ENCODE peak calls at places on chromosomes 7 and 10, in four cellular contexts. V is breast epithelium, D is transverse colon, R is upper lobe of right lung. H is an unnamed sample.

GRCh38 chr10:64011871-64012714 is 490.9 kb downstream of the REEP3 start:
- DNase-seq in V (no peak), D (no peak), R (no peak), H (no peak)

GRCh38 chr7:20651960-20652544 is 36.6 kb downstream of the ABCB5 start:
- DNase-seq in V (no peak), R (no peak), D (no peak), H (no peak)

GRCh38 chr7:23691320-23691719 is 11.3 kb downstream of the FAM221A start:
- DNase-seq in V (no peak), R (no peak), D (no peak), H (no peak)

GRCh38 chr7:85185355-85186082 is 1.3 kb downstream of the SEMA3D start:
- DNase-seq in R (peak; percentile 59), V (peak; percentile 58), D (peak; percentile 9), H (peak; percentile 54)

GRCh38 chr7:130008941-130009847 is 42.0 kb downstream of the ZC3HC1 start:
- DNase-seq in V (peak; percentile 89), D (peak; percentile 58), R (peak; percentile 76), H (peak; percentile 91)

GRCh38 chr7:43649755-43650274 is 66.9 kb downstream of the STK17A start:
- DNase-seq in D (peak; percentile 60), R (no peak), V (no peak), H (no peak)

GRCh38 chr7:45592230-45592991 is 18.2 kb downstream of the ADCY1 start:
- DNase-seq in V (peak; percentile 22), R (no peak), D (no peak), H (peak; percentile 53)

GRCh38 chr10:31030216-31030615 is 1.4 kb downstream of the ZNF438 start:
- DNase-seq in D (no peak), R (no peak), V (no peak), H (no peak)

GRCh38 chr10:127462643-127463295 is 86.3 kb upstream of the NPS start:
- DNase-seq in D (no peak), R (no peak), V (no peak), H (no peak)

GRCh38 chr7:24963218-24963617 is 16.8 kb downstream of the OSBPL3 start:
- DNase-seq in V (no peak), R (no peak), D (peak; percentile 65), H (no peak)

GRCh38 chr7:47432988-47433895 is 148.7 kb downstream of the TNS3 start:
- DNase-seq in R (no peak), D (no peak), V (no peak), H (no peak)

DNA sequence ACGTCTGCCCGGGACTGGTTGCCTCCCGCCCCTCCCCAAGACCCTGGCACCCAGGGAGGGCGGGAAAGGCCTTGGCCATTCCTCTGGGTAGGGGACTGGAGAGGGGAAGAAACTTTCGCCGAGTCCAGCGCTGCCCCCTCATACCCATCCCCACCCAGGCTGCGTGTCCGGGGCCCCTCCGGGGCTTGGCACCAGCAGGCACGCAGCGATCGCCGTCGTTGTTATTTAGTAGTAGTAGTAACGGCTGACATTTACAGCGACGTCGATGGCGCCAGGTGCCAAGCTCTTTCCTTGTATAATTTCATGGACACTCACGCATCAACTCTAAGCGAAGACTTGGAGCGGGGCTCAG is 3.3 kb upstream of the PDGFA start:
- DNase-seq in V (no peak), D (no peak), R (no peak), H (no peak)
- H3K4me3 ChIP-seq in V (peak overlapping the region; percentile 92), D (no peak overlapping the region), R (peak overlapping the region; percentile 52), H (no peak overlapping the region)

GRCh38 chr7:94909023-94909466 is 1.7 kb downstream of the PPP1R9A start:
- DNase-seq in R (no peak), V (no peak), D (no peak), H (no peak)
- H3K4me1 ChIP-seq in R (no peaks in the 10 kb centered on the region), V (no peaks in the 10 kb centered on the region), D (no peaks in the 10 kb centered on the region), H (peaks cover 4% of the 10 kb centered on the region)

GRCh38 chr10:132667613-132668394 is 118.1 kb downstream of the NKX6-2 start:
- DNase-seq in V (no peak), R (no peak), D (no peak), H (peak; percentile 15)
- H3K9me3 ChIP-seq in V (no peaks in the 10 kb centered on the region), R (no peaks in the 10 kb centered on the region), D (no peaks in the 10 kb centered on the region), H (no peaks in the 10 kb centered on the region)

GRCh38 chr7:115975766-115976165 is 54.8 kb downstream of the TFEC start:
- DNase-seq in D (no peak), R (no peak), V (no peak), H (no peak)
- H3K4me3 ChIP-seq in D (no peak overlapping the region), R (no peak overlapping the region), V (no peak overlapping the region), H (no peak overlapping the region)

DNA sequence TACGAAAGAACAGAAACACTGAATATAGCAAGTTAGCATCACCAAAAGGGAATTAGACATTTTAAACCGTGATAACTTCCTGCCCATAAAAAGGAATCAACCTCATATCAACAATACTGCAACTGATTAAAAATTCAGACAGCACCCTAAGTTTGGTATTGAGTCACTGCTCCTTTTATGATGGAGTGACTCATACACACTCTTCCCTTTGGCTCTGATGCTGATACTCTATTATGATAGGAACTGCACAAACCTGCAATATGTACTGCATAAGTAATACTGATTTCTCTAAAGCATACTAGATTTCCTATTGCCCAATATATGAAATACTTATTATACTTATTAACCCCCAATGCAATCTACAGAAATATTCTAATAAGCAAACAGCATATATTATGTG is 118.7 kb downstream of the PARD3 start:
- DNase-seq in D (no peak), R (no peak), V (no peak), H (no peak)
- H3K4me1 ChIP-seq in D (peaks cover 4% of the 10 kb centered on the region), R (peaks cover 4% of the 10 kb centered on the region), V (peaks cover 8% of the 10 kb centered on the region), H (peaks cover 40% of the 10 kb centered on the region)

DNA sequence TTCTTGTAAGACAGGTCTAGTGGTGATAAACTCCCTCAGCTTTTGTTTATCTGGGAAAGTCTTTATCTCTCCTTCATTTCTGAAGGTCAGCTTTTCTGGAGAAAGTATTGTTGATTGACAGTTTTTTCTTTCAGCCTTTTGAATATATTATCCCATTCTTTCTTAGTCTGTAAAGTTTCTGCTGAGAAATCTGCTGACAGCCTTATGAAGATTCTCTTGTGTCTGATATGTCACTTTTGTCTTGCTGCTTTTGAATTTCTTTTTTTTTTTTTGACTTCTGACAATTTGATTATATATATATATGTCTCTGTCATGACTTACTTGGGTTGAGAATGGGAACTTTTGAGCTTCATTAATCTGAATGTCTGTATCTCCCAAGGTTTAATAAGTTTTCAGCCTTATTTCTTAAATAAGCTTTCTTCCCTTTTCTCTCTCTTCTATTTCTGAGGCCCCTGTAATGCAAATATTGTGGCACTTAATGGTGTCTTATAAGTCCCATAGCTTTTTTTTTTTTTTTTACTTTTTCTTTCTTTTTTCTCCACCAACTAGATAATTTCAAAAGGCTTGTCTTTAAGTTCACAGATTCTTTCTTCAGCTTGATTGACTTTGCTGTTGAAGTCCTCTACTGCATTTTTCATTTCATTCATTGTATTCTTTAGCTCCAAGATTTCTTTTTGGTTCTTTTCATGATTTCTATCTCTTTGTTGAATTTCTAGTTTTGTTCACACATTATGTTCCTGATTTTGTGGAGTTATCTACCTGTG is 81.4 kb upstream of the IL6 start:
- DNase-seq in D (no peak), R (no peak), V (no peak), H (no peak)
- H3K9me3 ChIP-seq in D (peaks cover 28% of the 10 kb centered on the region), R (peaks cover 28% of the 10 kb centered on the region), V (peaks cover 34% of the 10 kb centered on the region), H (peaks cover 34% of the 10 kb centered on the region)

GRCh38 chr10:34294137-34294536 is 521.0 kb downstream of the PARD3 start:
- DNase-seq in R (no peak), V (no peak), D (no peak), H (no peak)
- H3K4me3 ChIP-seq in R (no peak overlapping the region), V (no peak overlapping the region), D (no peak overlapping the region), H (no peak overlapping the region)

H was measured in RWPE2.